ENCODE peak calls at places on chromosomes 1 and 21, in eight cellular contexts. One of them, this sample, is unnamed. For H3K9me2, the result is how much of the 10 kb centered on the place peaks cover.

GRCh38 chr1:9181176-9181906 is 52.4 kb upstream of the GPR157 start:
- DNase-seq in SK-N-SH: peak
- DNase-seq in PC-9: no peak
- DNase-seq in GM23248: peak
- DNase-seq in GM23338: peak
- DNase-seq in OCI-LY7: peak
- DNase-seq in Karpas-422: peak
- DNase-seq in PC-3: peak
- DNase-seq in this sample: peak

GRCh38 chr1:245888809-245889208 is 618.3 kb downstream of the SMYD3 start:
- DNase-seq in SK-N-SH: no peak
- DNase-seq in PC-9: no peak
- DNase-seq in GM23248: peak
- DNase-seq in GM23338: peak
- DNase-seq in OCI-LY7: peak
- DNase-seq in Karpas-422: peak
- DNase-seq in PC-3: peak
- DNase-seq in this sample: peak

GRCh38 chr1:54604572-54605370 is 18.6 kb downstream of the FAM151A start:
- DNase-seq in SK-N-SH: no peak
- DNase-seq in PC-9: no peak
- DNase-seq in GM23248: no peak
- DNase-seq in GM23338: no peak
- DNase-seq in OCI-LY7: peak
- DNase-seq in Karpas-422: no peak
- DNase-seq in PC-3: peak
- DNase-seq in this sample: no peak

GRCh38 chr1:117210831-117211261 is at the start of gene VTCN1:
- DNase-seq in SK-N-SH: no peak
- DNase-seq in PC-9: peak
- DNase-seq in GM23248: no peak
- DNase-seq in GM23338: no peak
- DNase-seq in OCI-LY7: no peak
- DNase-seq in Karpas-422: no peak
- DNase-seq in PC-3: peak
- DNase-seq in this sample: peak

GRCh38 chr21:36203603-36203889 is 46.9 kb downstream of the DOP1B start:
- DNase-seq in SK-N-SH: peak
- DNase-seq in PC-9: peak
- DNase-seq in GM23248: peak
- DNase-seq in GM23338: no peak
- DNase-seq in OCI-LY7: no peak
- DNase-seq in Karpas-422: no peak
- DNase-seq in PC-3: peak
- DNase-seq in this sample: peak

GRCh38 chr1:226873771-226874578 is 3.6 kb downstream of the PSEN2 start:
- DNase-seq in SK-N-SH: no peak
- DNase-seq in PC-9: no peak
- DNase-seq in GM23248: no peak
- DNase-seq in GM23338: no peak
- DNase-seq in OCI-LY7: no peak
- DNase-seq in Karpas-422: no peak
- DNase-seq in PC-3: no peak
- DNase-seq in this sample: peak

GRCh38 chr1:40951943-40952743 is 27.4 kb upstream of the CTPS1 start:
- DNase-seq in SK-N-SH: peak
- DNase-seq in PC-9: peak
- DNase-seq in GM23248: peak
- DNase-seq in GM23338: peak
- DNase-seq in OCI-LY7: peak
- DNase-seq in Karpas-422: peak
- DNase-seq in PC-3: peak
- DNase-seq in this sample: peak

GRCh38 chr1:55280731-55281130 is 65.6 kb upstream of the USP24 start:
- DNase-seq in SK-N-SH: no peak
- DNase-seq in PC-9: no peak
- DNase-seq in GM23248: no peak
- DNase-seq in GM23338: no peak
- DNase-seq in OCI-LY7: no peak
- DNase-seq in Karpas-422: no peak
- DNase-seq in PC-3: no peak
- DNase-seq in this sample: no peak

GRCh38 chr1:28296401-28297220 is 32.2 kb upstream of the MED18 start:
- DNase-seq in SK-N-SH: no peak
- DNase-seq in PC-9: no peak
- DNase-seq in GM23248: peak
- DNase-seq in GM23338: peak
- DNase-seq in OCI-LY7: no peak
- DNase-seq in Karpas-422: no peak
- DNase-seq in PC-3: no peak
- DNase-seq in this sample: peak

GRCh38 chr1:78472251-78472620 is 18.5 kb upstream of the PTGFR start:
- DNase-seq in SK-N-SH: no peak
- DNase-seq in PC-9: no peak
- DNase-seq in GM23248: peak
- DNase-seq in GM23338: no peak
- DNase-seq in OCI-LY7: no peak
- DNase-seq in Karpas-422: no peak
- DNase-seq in PC-3: peak
- DNase-seq in this sample: no peak

GRCh38 chr1:78472851-78473496 is 17.8 kb upstream of the PTGFR start:
- DNase-seq in SK-N-SH: no peak
- DNase-seq in PC-9: peak
- DNase-seq in GM23248: no peak
- DNase-seq in GM23338: no peak
- DNase-seq in OCI-LY7: no peak
- DNase-seq in Karpas-422: no peak
- DNase-seq in PC-3: peak
- DNase-seq in this sample: no peak

GRCh38 chr1:78474092-78474491 is 16.7 kb upstream of the PTGFR start:
- DNase-seq in SK-N-SH: no peak
- DNase-seq in PC-9: no peak
- DNase-seq in GM23248: no peak
- DNase-seq in GM23338: no peak
- DNase-seq in OCI-LY7: no peak
- DNase-seq in Karpas-422: no peak
- DNase-seq in PC-3: no peak
- DNase-seq in this sample: no peak

GRCh38 chr1:78475888-78476610 is 14.7 kb upstream of the PTGFR start:
- DNase-seq in SK-N-SH: no peak
- DNase-seq in PC-9: no peak
- DNase-seq in GM23248: peak
- DNase-seq in GM23338: no peak
- DNase-seq in OCI-LY7: no peak
- DNase-seq in Karpas-422: no peak
- DNase-seq in PC-3: peak
- DNase-seq in this sample: no peak
- H3K9me2 ChIP-seq in SK-N-SH: under half
- H3K9me2 ChIP-seq in PC-9: under half
- H3K9me2 ChIP-seq in GM23248: under half
- H3K9me2 ChIP-seq in GM23338: under half
- H3K9me2 ChIP-seq in OCI-LY7: under half
- H3K9me2 ChIP-seq in Karpas-422: under half
- H3K9me2 ChIP-seq in PC-3: under half
- H3K9me2 ChIP-seq in this sample: under half

GRCh38 chr1:169776440-169776839 is 18.3 kb downstream of the METTL18 start:
- DNase-seq in SK-N-SH: no peak
- DNase-seq in PC-9: no peak
- DNase-seq in GM23248: no peak
- DNase-seq in GM23338: no peak
- DNase-seq in OCI-LY7: no peak
- DNase-seq in Karpas-422: no peak
- DNase-seq in PC-3: no peak
- DNase-seq in this sample: no peak
- H3K9me2 ChIP-seq in SK-N-SH: under half
- H3K9me2 ChIP-seq in PC-9: under half
- H3K9me2 ChIP-seq in GM23248: under half
- H3K9me2 ChIP-seq in GM23338: under half
- H3K9me2 ChIP-seq in OCI-LY7: under half
- H3K9me2 ChIP-seq in Karpas-422: under half
- H3K9me2 ChIP-seq in PC-3: under half
- H3K9me2 ChIP-seq in this sample: under half

GRCh38 chr1:110508531-110508930 is 10.4 kb downstream of the KCNA10 start:
- DNase-seq in SK-N-SH: no peak
- DNase-seq in PC-9: no peak
- DNase-seq in GM23248: no peak
- DNase-seq in GM23338: no peak
- DNase-seq in OCI-LY7: no peak
- DNase-seq in Karpas-422: no peak
- DNase-seq in PC-3: no peak
- DNase-seq in this sample: no peak
- H3K9me2 ChIP-seq in SK-N-SH: under half
- H3K9me2 ChIP-seq in PC-9: under half
- H3K9me2 ChIP-seq in GM23248: under half
- H3K9me2 ChIP-seq in GM23338: under half
- H3K9me2 ChIP-seq in OCI-LY7: under half
- H3K9me2 ChIP-seq in Karpas-422: under half
- H3K9me2 ChIP-seq in PC-3: under half
- H3K9me2 ChIP-seq in this sample: under half

DNA sequence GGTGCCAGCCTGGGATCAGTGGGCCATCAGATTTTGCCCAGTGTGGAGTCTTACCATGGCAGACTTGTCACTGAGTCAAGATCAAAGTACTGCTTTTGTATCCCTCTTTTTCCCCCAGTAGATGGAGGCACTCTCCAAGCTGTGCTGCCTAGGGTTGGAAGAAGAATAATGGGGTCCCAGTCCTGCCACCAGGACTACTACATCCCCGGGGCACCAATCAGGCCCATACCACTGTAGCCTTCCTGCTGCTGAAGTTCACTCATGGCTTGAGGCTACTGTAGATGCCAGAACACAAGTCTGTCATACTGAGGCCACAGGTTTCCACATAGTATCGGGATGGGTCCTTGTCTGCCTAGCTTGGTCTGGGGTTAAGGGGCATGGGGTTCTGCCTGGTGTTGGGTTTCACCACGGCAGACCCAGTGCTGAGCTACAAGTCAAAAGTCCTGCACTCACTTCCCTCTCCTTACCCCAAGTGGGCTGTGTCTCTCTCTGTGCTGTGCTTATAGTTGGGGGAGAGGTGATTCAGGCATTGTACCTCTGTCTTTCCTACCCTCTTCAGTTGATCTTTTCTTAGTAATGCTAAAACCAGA is 53.4 kb downstream of the PKN2 start:
- DNase-seq in SK-N-SH: no peak
- DNase-seq in PC-9: no peak
- DNase-seq in GM23248: no peak
- DNase-seq in GM23338: peak
- DNase-seq in OCI-LY7: no peak
- DNase-seq in Karpas-422: no peak
- DNase-seq in PC-3: no peak
- DNase-seq in this sample: no peak
- H3K9me2 ChIP-seq in SK-N-SH: under half
- H3K9me2 ChIP-seq in PC-9: under half
- H3K9me2 ChIP-seq in GM23248: under half
- H3K9me2 ChIP-seq in GM23338: under half
- H3K9me2 ChIP-seq in OCI-LY7: under half
- H3K9me2 ChIP-seq in Karpas-422: under half
- H3K9me2 ChIP-seq in PC-3: under half
- H3K9me2 ChIP-seq in this sample: under half

GRCh38 chr1:171919891-171920887 is 78.9 kb downstream of the DNM3 start:
- DNase-seq in SK-N-SH: no peak
- DNase-seq in PC-9: no peak
- DNase-seq in GM23248: peak
- DNase-seq in GM23338: no peak
- DNase-seq in OCI-LY7: no peak
- DNase-seq in Karpas-422: no peak
- DNase-seq in PC-3: no peak
- DNase-seq in this sample: no peak
- H3K9me2 ChIP-seq in SK-N-SH: under half
- H3K9me2 ChIP-seq in PC-9: under half
- H3K9me2 ChIP-seq in GM23248: under half
- H3K9me2 ChIP-seq in GM23338: under half
- H3K9me2 ChIP-seq in OCI-LY7: under half
- H3K9me2 ChIP-seq in Karpas-422: under half
- H3K9me2 ChIP-seq in PC-3: under half
- H3K9me2 ChIP-seq in this sample: under half